ENCODE peak calls at places on chromosomes 12 and 14, in eight cellular contexts. T is IMR-90, Z is endothelial cell of umbilical vein, L is testis, C is body of pancreas, K is NB4, W is heart left ventricle, J is tibial nerve. O is an unnamed sample.

GRCh38 chr14:94839346-94839745 is 69.4 kb upstream of the GSC start:
- DNase-seq in T (no peak), Z (no peak), L (peak), C (no peak), K (no peak), W (no peak), J (no peak), O (no peak)

GRCh38 chr14:67172520-67172919 is 16.7 kb upstream of the GARIN2 start:
- DNase-seq in T (no peak), Z (no peak), L (no peak), C (no peak), K (no peak), W (no peak), J (no peak), O (no peak)

GRCh38 chr14:89428556-89429196 is 11.6 kb upstream of the FOXN3 start:
- DNase-seq in T (peak), Z (no peak), L (peak), C (no peak), K (no peak), W (no peak), J (no peak), O (no peak)

GRCh38 chr12:125561-125960 is 59.0 kb downstream of the IQSEC3 start:
- DNase-seq in T (no peak), Z (no peak), L (no peak), C (no peak), K (no peak), W (no peak), J (no peak), O (no peak)

GRCh38 chr12:103578926-103579325 is 8.1 kb upstream of the STAB2 start:
- DNase-seq in T (no peak), Z (no peak), L (no peak), C (no peak), K (no peak), W (no peak), J (no peak), O (no peak)

GRCh38 chr12:15752780-15753179 is 36.4 kb downstream of the EPS8 start:
- DNase-seq in T (peak), Z (no peak), L (no peak), C (no peak), K (no peak), W (no peak), J (no peak), O (no peak)

GRCh38 chr14:95432152-95433093 is 84.0 kb downstream of the SYNE3 start:
- DNase-seq in T (peak), Z (peak), L (peak), C (peak), K (peak), W (peak), J (peak), O (no peak)

GRCh38 chr14:61466905-61467280 is 145.5 kb downstream of the PRKCH start:
- DNase-seq in T (no peak), Z (no peak), L (no peak), C (no peak), K (no peak), W (no peak), J (no peak), O (no peak)

GRCh38 chr12:12723681-12724420 is 6.7 kb downstream of the CDKN1B start:
- DNase-seq in T (peak), Z (peak), L (no peak), C (peak), K (peak), W (peak), J (peak), O (no peak)

GRCh38 chr12:54370218-54370730 is 6.0 kb upstream of the GPR84 start:
- DNase-seq in T (peak), Z (peak), L (peak), C (peak), K (peak), W (peak), J (peak), O (peak)

GRCh38 chr14:29805415-29806123 is 122.1 kb downstream of the PRKD1 start:
- DNase-seq in T (peak), Z (peak), L (peak), C (peak), K (peak), W (peak), J (peak), O (no peak)

GRCh38 chr14:68796418-68797101 is 3.7 kb upstream of the ZFP36L1 start:
- DNase-seq in T (no peak), Z (no peak), L (peak), C (peak), K (no peak), W (no peak), J (no peak), O (no peak)

GRCh38 chr14:99664636-99665273 is 19.3 kb upstream of the CYP46A1 start:
- DNase-seq in T (no peak), Z (no peak), L (no peak), C (no peak), K (no peak), W (no peak), J (no peak), O (no peak)

GRCh38 chr14:36935976-36936678 is 236.3 kb downstream of the SLC25A21 start:
- DNase-seq in T (peak), Z (no peak), L (no peak), C (no peak), K (no peak), W (no peak), J (no peak), O (no peak)

GRCh38 chr12:21656931-21657335 is 709 bp downstream of the LDHB start:
- DNase-seq in T (peak), Z (peak), L (peak), C (peak), K (peak), W (no peak), J (peak), O (no peak)

GRCh38 chr12:32889073-32889760 is 7.4 kb downstream of the PKP2 start:
- DNase-seq in T (no peak), Z (no peak), L (no peak), C (no peak), K (no peak), W (no peak), J (no peak), O (no peak)

GRCh38 chr14:58239259-58240210 is 5.1 kb upstream of the PSMA3 start:
- DNase-seq in T (peak), Z (peak), L (peak), C (peak), K (peak), W (peak), J (peak), O (peak)

GRCh38 chr14:31243860-31244259 is 36.3 kb upstream of the HECTD1 start:
- DNase-seq in T (no peak), Z (no peak), L (no peak), C (no peak), K (no peak), W (no peak), J (no peak), O (no peak)

GRCh38 chr12:74537707-74538385 is at the start of gene ATXN7L3B:
- DNase-seq in T (peak), Z (peak), L (peak), C (peak), K (peak), W (peak), J (peak), O (peak)
- TF ChIP-seq POLR2A in T (peak), Z (peak), L (peak), C (peak), K (peak), W (peak), J (peak), O (peak)

GRCh38 chr12:106954462-106955376 is 988 bp upstream of the TMEM263 start:
- DNase-seq in T (peak), Z (peak), L (peak), C (peak), K (peak), W (peak), J (peak), O (peak)

GRCh38 chr12:106953352-106954260 is 2.1 kb upstream of the TMEM263 start:
- DNase-seq in T (peak), Z (peak), L (no peak), C (no peak), K (no peak), W (no peak), J (no peak), O (no peak)

GRCh38 chr12:106957617-106958016 is 1.9 kb downstream of the TMEM263 start:
- DNase-seq in T (no peak), Z (peak), L (no peak), C (no peak), K (peak), W (no peak), J (no peak), O (no peak)

GRCh38 chr12:106955377-106956047 is at the start of gene TMEM263:
- DNase-seq in T (peak), Z (peak), L (peak), C (peak), K (peak), W (peak), J (peak), O (peak)

GRCh38 chr12:106956048-106956935 is 585 bp downstream of the TMEM263 start:
- DNase-seq in T (peak), Z (peak), L (peak), C (peak), K (peak), W (peak), J (peak), O (peak)
- TF ChIP-seq CTCF in T (peak), Z (peak), L (no peak), C (no peak), K (peak), W (no peak), J (peak), O (no peak)

GRCh38 chr14:23362200-23362599 is 2.8 kb downstream of the EFS start:
- DNase-seq in T (peak), Z (no peak), L (no peak), C (no peak), K (peak), W (no peak), J (no peak), O (no peak)

GRCh38 chr14:23366163-23366921 is 1.4 kb upstream of the EFS start:
- DNase-seq in T (peak), Z (no peak), L (peak), C (no peak), K (no peak), W (peak), J (peak), O (peak)

GRCh38 chr14:23365353-23366162 is 586 bp upstream of the EFS start:
- DNase-seq in T (peak), Z (no peak), L (no peak), C (no peak), K (no peak), W (peak), J (no peak), O (peak)

GRCh38 chr14:23364604-23365352 is at the start of gene EFS:
- DNase-seq in T (peak), Z (no peak), L (peak), C (no peak), K (no peak), W (peak), J (no peak), O (no peak)

DNA sequence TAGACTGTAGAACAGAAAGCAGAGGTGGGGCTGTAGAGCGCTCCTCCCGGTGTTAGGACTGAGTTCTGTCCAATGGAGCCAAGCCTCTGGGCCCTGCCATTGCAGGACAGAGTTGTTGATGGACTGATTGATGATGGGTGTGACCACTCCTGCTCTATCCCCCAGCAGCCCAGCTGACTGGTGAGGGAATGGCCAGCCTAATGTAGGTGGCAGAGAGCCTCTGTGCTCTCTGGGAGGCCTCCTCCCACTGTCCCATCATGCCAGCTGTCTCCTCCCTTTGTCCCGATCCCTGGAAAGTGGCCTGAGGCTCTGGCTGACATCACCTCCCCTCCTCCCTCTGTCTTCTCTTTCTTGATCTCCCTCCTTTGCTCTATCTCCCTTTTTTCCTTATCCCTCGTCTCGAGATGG is 804 bp downstream of the EFS start:
- DNase-seq in T (no peak), Z (no peak), L (no peak), C (no peak), K (no peak), W (no peak), J (peak), O (no peak)
- TF ChIP-seq POLR2A in T (no peak), Z (no peak), L (no peak), C (no peak), K (no peak), W (no peak), J (peak), O (no peak)

DNA sequence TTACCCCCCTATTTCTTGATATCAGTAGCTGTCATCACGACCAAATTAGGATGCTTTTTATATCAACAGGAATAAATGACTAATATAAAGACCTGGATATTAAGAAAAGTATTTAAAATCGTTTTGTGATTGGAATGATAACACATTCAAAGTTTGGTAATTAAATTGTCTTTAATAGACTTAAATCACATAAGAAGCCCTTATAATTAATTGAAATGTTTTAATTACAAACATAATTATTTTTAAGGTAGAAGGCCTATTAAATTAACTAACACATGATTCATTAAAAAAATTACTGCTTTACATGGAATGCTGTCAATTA is 412.4 kb downstream of the FUT8 start:
- DNase-seq in T (no peak), Z (no peak), L (no peak), C (no peak), K (no peak), W (no peak), J (no peak), O (no peak)
- TF ChIP-seq CTCF in T (no peak), Z (no peak), L (no peak), C (no peak), K (no peak), W (no peak), J (no peak), O (peak)

GRCh38 chr12:122974892-122975789 is at the start of gene OGFOD2:
- DNase-seq in T (peak), Z (peak), L (peak), C (peak), K (peak), W (peak), J (peak), O (peak)
- TF ChIP-seq POLR2A in T (peak), Z (peak), L (no peak), C (peak), K (peak), W (no peak), J (peak), O (peak)

DNA sequence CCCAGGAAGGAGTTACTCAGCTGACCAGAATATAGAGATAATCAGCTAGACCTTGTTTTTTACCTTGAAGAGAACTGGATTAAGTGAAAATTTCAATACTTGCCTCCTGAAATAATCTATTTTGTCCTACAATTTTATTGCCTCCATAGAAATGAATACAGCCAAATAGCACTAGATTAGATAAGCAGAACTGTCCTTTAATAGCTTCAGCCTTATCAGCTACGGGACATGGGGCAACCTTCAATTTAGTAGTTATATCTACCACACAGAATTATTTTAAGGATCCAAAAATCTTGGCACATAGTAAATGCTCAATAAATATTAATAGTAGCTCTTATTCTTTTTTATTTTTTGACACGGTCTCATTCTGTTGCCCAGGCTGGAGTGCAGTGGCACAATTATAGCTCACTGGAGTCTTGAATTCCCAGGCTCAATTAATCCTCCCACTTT is 67.2 kb upstream of the PLEKHG3 start:
- DNase-seq in T (no peak), Z (no peak), L (no peak), C (no peak), K (no peak), W (no peak), J (no peak), O (no peak)
- TF ChIP-seq CTCF in T (no peak), Z (no peak), L (no peak), C (no peak), K (no peak), W (no peak), J (no peak), O (no peak)

DNA sequence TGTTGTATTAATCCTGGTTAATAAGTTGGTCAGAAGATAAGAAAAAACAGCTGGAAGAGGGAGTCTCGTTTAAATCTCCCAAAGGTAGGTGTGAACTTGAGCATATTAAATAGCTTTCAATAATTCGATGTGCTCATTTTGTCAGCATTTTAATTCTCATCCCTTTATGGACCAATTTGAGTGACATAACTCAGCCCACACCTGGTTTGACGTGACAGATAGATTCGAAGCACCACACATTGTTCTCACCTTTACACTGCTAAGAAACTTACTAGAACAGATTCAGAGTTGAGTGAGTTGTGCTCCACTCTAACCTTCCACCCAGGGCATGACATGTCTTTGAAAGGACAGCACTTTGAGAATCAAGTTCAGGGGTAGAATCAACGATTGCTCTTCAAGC is 161.4 kb upstream of the GZMB start:
- DNase-seq in T (no peak), Z (no peak), L (no peak), C (no peak), K (no peak), W (no peak), J (no peak), O (no peak)
- TF ChIP-seq POLR2A in T (no peak), Z (no peak), L (no peak), C (no peak), K (no peak), W (no peak), J (no peak), O (no peak)

GRCh38 chr12:124407074-124407473 is 112.2 kb downstream of the RFLNA start:
- DNase-seq in T (no peak), Z (no peak), L (no peak), C (no peak), K (no peak), W (no peak), J (no peak), O (no peak)
- TF ChIP-seq CTCF in T (no peak), Z (no peak), L (no peak), C (no peak), K (no peak), W (no peak), J (no peak), O (no peak)

DNA sequence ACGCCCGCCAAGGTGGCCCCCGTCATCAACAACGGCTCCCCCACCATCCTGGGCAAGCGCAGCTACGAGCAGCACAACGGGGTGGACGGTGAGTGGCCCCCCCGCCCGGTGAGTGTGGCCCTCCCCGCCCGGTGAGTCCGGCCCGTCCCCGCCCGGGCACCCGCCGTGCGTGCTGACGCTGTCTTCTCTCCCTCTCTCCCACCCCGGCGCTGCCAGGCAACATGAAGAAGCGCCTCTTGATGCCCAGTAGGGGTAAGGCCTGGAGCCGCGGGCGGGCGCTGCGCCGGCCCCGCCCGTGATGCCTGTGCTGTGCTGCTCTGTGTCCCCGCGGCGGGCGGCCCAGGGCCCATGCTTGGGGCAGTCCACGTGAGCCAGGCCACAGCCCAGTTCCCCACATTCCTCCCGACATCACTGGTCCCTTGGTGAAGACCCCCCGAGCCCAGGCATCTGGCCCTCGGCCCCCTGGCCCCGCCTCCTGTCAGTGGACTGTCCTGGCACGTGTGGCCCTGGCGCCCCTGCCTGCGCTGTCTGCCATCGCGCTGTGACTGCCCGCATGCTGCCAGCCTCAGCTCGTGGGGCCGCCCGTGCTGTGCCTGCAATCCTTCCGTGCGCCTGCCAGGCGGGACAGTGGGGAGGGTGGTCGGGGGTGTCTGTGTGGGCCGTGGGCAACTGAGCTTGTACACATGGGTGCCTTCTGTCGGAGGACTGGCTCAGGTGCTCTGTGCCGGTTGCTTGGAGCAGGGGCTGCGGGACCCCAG is 8.0 kb upstream of the CRIP2 start:
- DNase-seq in T (no peak), Z (no peak), L (no peak), C (no peak), K (no peak), W (no peak), J (no peak), O (no peak)
- TF ChIP-seq POLR2A in T (no peak), Z (no peak), L (no peak), C (no peak), K (no peak), W (no peak), J (no peak), O (no peak)

GRCh38 chr14:21070083-21070609 is at the start of gene ARHGEF40:
- DNase-seq in T (peak), Z (peak), L (no peak), C (peak), K (no peak), W (peak), J (peak), O (no peak)

GRCh38 chr14:21072102-21072501 is 2.0 kb downstream of the ARHGEF40 start:
- DNase-seq in T (peak), Z (no peak), L (peak), C (no peak), K (peak), W (no peak), J (peak), O (no peak)

GRCh38 chr14:21070610-21071224 is 613 bp downstream of the ARHGEF40 start:
- DNase-seq in T (peak), Z (peak), L (peak), C (peak), K (peak), W (peak), J (peak), O (no peak)

GRCh38 chr14:21072781-21073339 is 2.8 kb downstream of the ARHGEF40 start:
- DNase-seq in T (no peak), Z (no peak), L (no peak), C (no peak), K (no peak), W (no peak), J (no peak), O (no peak)

DNA sequence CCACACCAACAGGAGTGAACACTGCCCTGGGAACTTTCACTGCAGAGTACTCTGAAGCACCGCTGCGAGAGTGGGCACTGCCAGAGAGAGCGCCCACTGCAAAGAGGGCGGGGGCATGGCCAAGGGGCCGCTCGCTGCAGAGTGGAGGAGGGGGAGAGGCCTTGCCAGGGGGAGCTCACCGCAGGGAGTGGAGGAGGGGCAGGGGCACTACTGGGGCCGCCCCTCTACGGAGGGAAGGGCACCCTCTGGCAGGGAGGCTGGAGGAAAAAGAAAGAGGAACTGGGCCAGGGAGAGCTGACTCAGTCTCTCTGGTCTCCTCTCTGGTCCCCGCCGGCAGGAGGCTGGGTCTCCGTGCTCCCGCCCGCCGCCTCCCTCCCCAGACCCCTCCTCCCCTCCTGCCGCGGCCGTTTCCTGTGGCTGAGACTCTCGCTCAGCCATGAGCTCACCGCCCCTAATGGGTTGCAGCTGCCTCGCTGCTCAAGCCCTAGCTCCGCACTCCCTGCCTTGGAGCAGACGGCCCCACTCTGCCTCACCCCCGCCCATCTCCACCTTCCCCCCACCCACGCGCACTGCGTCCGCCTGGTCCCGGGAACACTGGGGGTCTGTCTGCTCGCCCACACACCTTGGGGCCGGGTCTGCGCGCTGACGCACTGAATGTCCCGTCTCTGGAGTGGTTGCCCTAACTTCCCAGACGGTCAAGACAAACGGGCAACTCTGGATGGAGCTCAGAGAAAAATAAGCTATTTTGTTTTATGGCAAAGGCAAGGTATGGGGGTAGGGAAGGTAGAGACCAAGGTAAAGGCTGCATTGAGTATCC is 1.3 kb downstream of the ARHGEF40 start:
- DNase-seq in T (peak), Z (peak), L (peak), C (peak), K (peak), W (peak), J (peak), O (peak)
- TF ChIP-seq CTCF in T (no peak), Z (no peak), L (no peak), C (no peak), K (no peak), W (no peak), J (no peak), O (no peak)